ENCODE peak calls at places on chromosomes 1 and 21, in eight cellular contexts. N, X, A, Q, O, B, L and J are unnamed samples.

GRCh38 chr1:38728176-38728908 is 131.2 kb downstream of the RRAGC start:
- DNase-seq in N (no peak), B (no peak), Q (peak), X (no peak), A (no peak), L (peak), O (peak), J (peak)

GRCh38 chr21:43864806-43865470 is at the start of gene AGPAT3:
- DNase-seq in N (no peak), A (no peak), B (no peak), L (peak), X (no peak), Q (peak), O (no peak), J (no peak)

GRCh38 chr1:89176971-89177370 is 1.2 kb upstream of the GBP7 start:
- DNase-seq in B (no peak), A (no peak), Q (no peak), N (no peak), L (no peak), O (no peak), X (no peak), J (no peak)

GRCh38 chr1:170993717-170994116 is 58.4 kb downstream of the MROH9 start:
- DNase-seq in X (no peak), L (no peak), N (no peak), O (no peak), A (no peak), Q (no peak), B (no peak), J (no peak)

GRCh38 chr1:85330206-85330605 is 53.8 kb upstream of the BCL10 start:
- DNase-seq in Q (no peak), N (peak), O (peak), X (no peak), L (no peak), A (peak), B (no peak), J (peak)

GRCh38 chr1:173134029-173134428 is 73.1 kb downstream of the TNFSF4 start:
- DNase-seq in O (peak), B (no peak), X (no peak), L (no peak), Q (peak), A (no peak), N (no peak), J (peak)

GRCh38 chr1:80509965-80510522 is 1290.7 kb upstream of the ADGRL2 start:
- DNase-seq in X (no peak), L (peak), O (no peak), N (no peak), B (no peak), Q (no peak), A (no peak), J (no peak)

GRCh38 chr1:202046748-202047708 is 36.6 kb downstream of the ELF3 start:
- DNase-seq in Q (no peak), X (no peak), O (no peak), A (peak), N (peak), L (no peak), B (no peak), J (peak)

GRCh38 chr1:38489844-38490270 is 369.7 kb downstream of the RRAGC start:
- DNase-seq in A (peak), N (peak), X (peak), Q (peak), L (peak), O (no peak), B (no peak), J (peak)

GRCh38 chr1:36879613-36880012 is 154.7 kb downstream of the GRIK3 start:
- DNase-seq in X (peak), A (no peak), B (no peak), O (no peak), N (no peak), L (no peak), Q (no peak), J (no peak)

GRCh38 chr1:114093624-114094302 is 59.9 kb downstream of the SYT6 start:
- DNase-seq in N (peak), B (no peak), O (peak), L (peak), A (peak), Q (peak), X (no peak), J (peak)
- TF ChIP-seq CTCF in N (no peak), B (no peak), O (no peak), L (no peak), A (no peak), Q (peak), X (no peak), J (peak)

GRCh38 chr1:230792691-230793462 is 45.7 kb downstream of the CAPN9 start:
- DNase-seq in L (no peak), X (peak), N (peak), A (no peak), B (no peak), Q (no peak), O (peak), J (peak)
- TF ChIP-seq CTCF in L (no peak), X (no peak), N (no peak), A (no peak), B (no peak), Q (peak), O (peak), J (peak)

DNA sequence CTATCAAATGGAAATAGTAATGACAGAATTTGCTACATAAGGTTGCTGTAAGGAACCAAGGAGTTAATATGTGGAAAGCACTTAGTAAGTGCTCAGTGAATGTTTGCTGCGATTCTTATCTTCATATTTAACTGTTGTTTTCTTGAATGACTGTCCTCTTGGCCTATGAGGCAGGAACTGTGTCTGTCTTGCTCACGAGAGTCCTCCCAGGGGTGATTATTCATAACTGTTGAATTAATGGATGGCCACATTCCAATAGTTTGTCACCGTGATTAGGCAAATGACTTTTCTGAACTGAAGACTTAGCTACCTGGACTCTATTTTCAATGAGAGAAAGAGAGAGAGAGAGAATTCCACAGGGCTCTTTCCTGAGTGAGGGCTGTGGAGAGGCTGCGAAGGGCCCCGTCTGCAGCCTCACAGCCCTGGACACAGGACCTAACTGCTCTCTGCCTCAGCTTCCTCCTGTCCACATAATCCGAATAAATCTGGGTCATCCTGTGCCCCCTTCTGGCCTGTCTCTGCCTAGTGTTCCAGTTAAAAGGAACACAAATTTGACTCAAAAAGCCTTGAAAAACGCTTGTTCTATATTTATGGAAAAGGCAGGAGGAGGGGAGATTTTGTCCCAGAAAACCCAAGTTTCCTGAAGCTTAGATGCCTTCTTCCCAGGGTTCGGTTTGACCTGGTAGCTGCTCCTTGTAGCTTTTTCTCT is 8.5 kb downstream of the EDN2 start:
- DNase-seq in B (no peak), L (no peak), N (no peak), X (no peak), O (no peak), A (no peak), Q (no peak), J (peak)
- TF ChIP-seq CTCF in B (no peak), L (peak), N (no peak), X (no peak), O (peak), A (no peak), Q (no peak), J (no peak)

GRCh38 chr1:204130989-204131892 is 20.6 kb downstream of the ETNK2 start:
- DNase-seq in X (no peak), A (peak), O (peak), Q (peak), B (no peak), L (no peak), N (no peak), J (peak)
- TF ChIP-seq CTCF in X (no peak), A (no peak), O (peak), Q (no peak), B (no peak), L (no peak), N (no peak), J (no peak)

GRCh38 chr1:200302192-200302892 is 107.5 kb downstream of the ZNF281 start:
- DNase-seq in O (peak), N (peak), L (peak), X (no peak), A (peak), B (no peak), Q (peak), J (peak)
- TF ChIP-seq CTCF in O (peak), N (peak), L (no peak), X (no peak), A (no peak), B (no peak), Q (no peak), J (no peak)

GRCh38 chr1:204123376-204123775 is 28.5 kb downstream of the ETNK2 start:
- DNase-seq in L (peak), Q (no peak), N (no peak), X (no peak), B (no peak), O (no peak), A (no peak), J (no peak)
- TF ChIP-seq CTCF in L (peak), Q (peak), N (peak), X (no peak), B (peak), O (peak), A (no peak), J (peak)

GRCh38 chr1:158731707-158732106 is 11.2 kb upstream of the OR6K3 start:
- DNase-seq in Q (no peak), O (no peak), A (no peak), N (no peak), L (no peak), B (no peak), X (no peak), J (no peak)

GRCh38 chr1:158732524-158732923 is 12.0 kb upstream of the OR6K3 start:
- DNase-seq in A (no peak), L (no peak), B (no peak), Q (no peak), N (no peak), O (no peak), X (no peak), J (no peak)

GRCh38 chr1:158735848-158736247 is 15.3 kb upstream of the OR6K3 start:
- DNase-seq in X (no peak), B (no peak), Q (no peak), N (no peak), O (no peak), L (no peak), A (no peak), J (no peak)

GRCh38 chr1:158728510-158729225 is 8.1 kb upstream of the OR6K3 start:
- DNase-seq in B (no peak), O (no peak), L (no peak), X (no peak), Q (no peak), A (no peak), N (no peak), J (no peak)

GRCh38 chr1:158730453-158730852 is 9.9 kb upstream of the OR6K3 start:
- DNase-seq in B (no peak), L (no peak), Q (no peak), O (no peak), X (no peak), A (no peak), N (no peak), J (no peak)
- TF ChIP-seq CTCF in B (no peak), L (no peak), Q (no peak), O (no peak), X (no peak), A (no peak), N (no peak), J (no peak)

GRCh38 chr1:76095800-76096199 is 21.3 kb downstream of the ST6GALNAC3 start:
- DNase-seq in B (no peak), N (no peak), X (no peak), Q (no peak), A (no peak), O (no peak), L (no peak), J (no peak)
- TF ChIP-seq CTCF in B (no peak), N (no peak), X (no peak), Q (no peak), A (no peak), O (no peak), L (no peak), J (no peak)

GRCh38 chr1:208132287-208132882 is 111.8 kb downstream of the PLXNA2 start:
- DNase-seq in N (peak), A (peak), X (no peak), O (peak), B (peak), Q (peak), L (peak), J (peak)
- TF ChIP-seq CTCF in N (peak), A (peak), X (peak), O (peak), B (peak), Q (peak), L (peak), J (peak)